ENCODE peak calls at places on chromosomes 4 and X, in five cellular contexts. H is Peyer's patch, W is gastrocnemius medialis, V is breast epithelium, T is lung. F is an unnamed sample.

GRCh38 chrX:47293106-47293505 is 60.3 kb downstream of the USP11 start:
- DNase-seq in H (no peak), W (no peak), V (no peak), T (no peak), F (no peak)

GRCh38 chr4:85039526-85039925 is 73.0 kb upstream of the WDFY3 start:
- DNase-seq in H (no peak), W (no peak), V (no peak), T (no peak), F (no peak)

GRCh38 chr4:83124079-83124780 is 9.7 kb upstream of the PLAC8 start:
- DNase-seq in H (peak; percentile 44), W (no peak), V (no peak), T (no peak), F (peak; percentile 16)

GRCh38 chr4:187460016-187460415 is 535.6 kb upstream of the ZFP42 start:
- DNase-seq in H (no peak), W (no peak), V (no peak), T (no peak), F (no peak)

GRCh38 chr4:106502106-106502699 is 133.6 kb upstream of the GIMD1 start:
- DNase-seq in H (no peak), W (peak; percentile 18), V (peak; percentile 61), T (peak; percentile 52), F (peak; percentile 47)

GRCh38 chr4:61462451-61463326 is 262.6 kb downstream of the ADGRL3 start:
- DNase-seq in H (no peak), W (no peak), V (no peak), T (no peak), F (no peak)

GRCh38 chr4:99950913-99951254 is 809 bp upstream of the H2AZ1 start:
- DNase-seq in H (no peak), W (no peak), V (no peak), T (no peak), F (no peak)

GRCh38 chr4:72817012-72817411 is 248.0 kb upstream of the ADAMTS3 start:
- DNase-seq in H (no peak), W (no peak), V (no peak), T (no peak), F (no peak)

GRCh38 chr4:82851902-82852750 is 38.8 kb downstream of the SEC31A start:
- DNase-seq in H (no peak), W (no peak), V (no peak), T (no peak), F (peak; percentile 19)

GRCh38 chr4:184744251-184744650 is 10.4 kb upstream of the CENPU start:
- DNase-seq in H (no peak), W (no peak), V (no peak), T (no peak), F (no peak)

GRCh38 chrX:42269186-42269585 is 345.8 kb upstream of the CASK start:
- DNase-seq in H (no peak), W (no peak), V (no peak), T (no peak), F (no peak)

GRCh38 chrX:63250253-63250868 is 100.8 kb downstream of the SPIN4 start:
- DNase-seq in H (no peak), W (peak; percentile 7), V (no peak), T (peak; percentile 74), F (no peak)

GRCh38 chrX:8284131-8284530 is 113.1 kb upstream of the VCX2 start:
- DNase-seq in H (no peak), W (no peak), V (no peak), T (no peak), F (no peak)

GRCh38 chrX:46913710-46914109 is 1.5 kb downstream of the JADE3 start:
- DNase-seq in H (peak; percentile 29), W (no peak), V (no peak), T (no peak), F (peak; percentile 16)

DNA sequence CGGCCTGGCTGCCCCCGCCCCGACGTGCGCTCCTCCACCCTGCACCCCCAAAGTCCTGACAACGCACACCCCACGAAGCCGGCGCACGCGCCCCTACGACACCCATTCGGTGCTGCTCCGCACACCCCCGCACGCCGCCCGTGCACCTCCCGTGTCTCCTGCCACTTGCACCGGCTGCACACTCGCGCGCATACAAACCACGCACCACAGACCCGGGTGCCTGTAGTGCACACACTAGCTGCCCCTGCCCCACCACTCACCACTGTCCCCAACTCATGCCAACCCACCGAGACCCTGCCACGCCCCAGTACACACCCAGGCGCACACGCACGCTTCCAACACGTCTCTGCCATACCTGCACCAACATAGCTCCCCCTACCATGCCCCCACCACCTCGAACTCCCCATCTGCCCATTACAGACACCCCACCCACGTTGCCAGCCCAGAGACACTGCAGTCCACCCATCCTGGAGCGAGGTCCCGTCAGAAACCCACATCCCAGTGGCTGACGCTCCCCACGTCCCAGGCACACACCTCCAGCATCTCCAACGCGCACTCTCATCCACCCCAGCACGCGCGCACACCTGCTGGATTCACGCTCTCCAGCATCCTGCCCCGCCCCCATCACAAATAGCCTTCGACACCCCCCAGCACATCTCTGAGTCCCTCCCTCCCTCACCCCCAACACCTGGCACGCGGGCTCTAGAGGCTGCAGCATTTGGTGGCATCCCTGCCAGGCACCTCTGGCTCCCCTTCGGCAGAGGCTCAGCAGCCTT is 4.2 kb upstream of the DUSP9 start:
- DNase-seq in H (no peak), W (no peak), V (no peak), T (no peak), F (no peak)
- H3K4me3 ChIP-seq in H (no peak overlapping the region), W (no peak overlapping the region), V (peak overlapping the region; percentile 30), T (no peak overlapping the region), F (no peak overlapping the region)

DNA sequence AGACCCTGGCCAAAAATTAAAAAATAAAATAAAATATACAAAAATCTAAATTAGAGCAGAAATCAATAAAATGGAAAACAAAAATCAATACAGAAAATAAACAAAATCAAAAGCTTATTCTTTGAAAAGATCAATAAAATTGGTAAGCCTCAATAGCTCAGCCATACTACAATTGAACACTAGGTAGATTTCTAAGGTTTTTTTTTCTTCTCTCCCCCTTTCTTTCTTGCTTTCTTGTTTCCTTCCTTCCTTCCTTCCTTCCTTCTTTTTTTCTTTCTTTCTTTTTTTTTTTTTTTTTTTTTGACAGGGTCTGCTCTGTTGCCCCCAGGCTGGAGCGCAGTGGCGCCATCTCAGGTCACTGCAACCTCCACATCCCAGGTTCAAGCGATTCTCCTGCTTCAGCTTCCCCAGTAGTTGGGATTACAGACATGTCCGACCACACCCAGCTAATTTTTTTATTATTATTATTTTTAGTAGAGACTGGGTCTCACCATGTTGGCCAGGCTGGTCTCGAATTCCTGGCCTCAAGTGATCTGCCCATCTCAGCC is 23.4 kb upstream of the PPP3CA start:
- DNase-seq in H (no peak), W (no peak), V (no peak), T (no peak), F (no peak)
- H3K4me1 ChIP-seq in H (no peaks in the 10 kb centered on the region), W (no peaks in the 10 kb centered on the region), V (no peaks in the 10 kb centered on the region), T (no peaks in the 10 kb centered on the region), F (no peaks in the 10 kb centered on the region)

DNA sequence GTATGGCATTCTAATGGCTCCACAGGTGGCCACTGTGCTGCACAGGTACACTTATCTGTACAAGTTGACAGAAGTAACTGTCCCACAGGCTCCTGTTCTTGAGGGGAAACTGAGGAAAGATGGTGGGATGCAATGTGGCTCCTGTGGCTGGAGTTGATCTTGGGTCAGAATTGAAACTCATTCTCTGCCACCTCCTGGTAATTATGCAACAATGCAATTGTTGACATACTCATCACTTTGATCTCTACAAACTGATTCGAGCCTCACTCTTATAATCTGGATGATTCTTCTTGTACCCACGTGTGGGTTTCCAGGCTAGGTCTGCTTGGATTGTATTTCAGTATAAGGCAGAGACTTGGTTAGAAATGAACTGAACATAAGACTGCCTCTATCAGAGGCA is 148.8 kb downstream of the CCNG2 start:
- DNase-seq in H (no peak), W (no peak), V (no peak), T (no peak), F (no peak)
- TF ChIP-seq CTCF in H (no peak), W (no peak), V (no peak), T (no peak), F (no peak)

DNA sequence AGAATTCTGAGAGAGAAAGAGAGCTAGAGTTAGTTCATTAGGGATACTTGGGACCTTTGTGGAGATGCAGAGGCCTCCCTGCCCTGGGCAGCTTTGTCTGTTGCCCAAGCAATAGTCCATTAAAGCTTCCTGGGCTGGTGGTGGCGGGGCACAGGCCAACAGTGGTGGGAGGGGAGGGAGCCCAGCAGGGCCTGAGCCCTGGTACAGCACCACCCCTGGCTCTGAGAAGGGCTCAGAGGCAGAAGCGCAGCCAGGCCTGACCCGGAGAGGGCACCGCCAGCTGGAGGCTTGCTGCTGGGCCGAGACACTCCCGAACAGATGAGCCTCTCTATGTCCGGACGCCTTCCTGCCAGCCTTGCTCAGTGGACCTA is 65.3 kb downstream of the EFNB1 start:
- DNase-seq in H (no peak), W (peak; percentile 33), V (no peak), T (no peak), F (no peak)
- H3K4me3 ChIP-seq in H (no peak overlapping the region), W (peak overlapping the region; percentile 46), V (peak overlapping the region; percentile 14), T (no peak overlapping the region), F (no peak overlapping the region)

F was measured in mucosa of descending colon.